ENCODE peak calls at places on chromosome 12, in six cellular contexts. One of them, this sample, is unnamed.

GRCh38 chr12:54588110-54588831 is at the start of gene PPP1R1A:
- DNase-seq in activated CD4-positive, CD25-positive, alpha-beta regulatory T cell treated with anti-CD3 and anti-CD28 coated beads, Interleukin-2, amount 50 U/mL, for 16 hours: no peak
- DNase-seq in GM20000: no peak
- DNase-seq in body of pancreas: peak
- DNase-seq in NCI-H774: peak
- DNase-seq in adipocyte: peak
- DNase-seq in this sample: no peak

GRCh38 chr12:28882444-28882843 is 266.6 kb upstream of the FAR2 start:
- DNase-seq in activated CD4-positive, CD25-positive, alpha-beta regulatory T cell treated with anti-CD3 and anti-CD28 coated beads, Interleukin-2, amount 50 U/mL, for 16 hours: no peak
- DNase-seq in GM20000: no peak
- DNase-seq in body of pancreas: no peak
- DNase-seq in NCI-H774: no peak
- DNase-seq in adipocyte: no peak
- DNase-seq in this sample: no peak

GRCh38 chr12:29533815-29534489 is 36.5 kb upstream of the OVCH1 start:
- DNase-seq in activated CD4-positive, CD25-positive, alpha-beta regulatory T cell treated with anti-CD3 and anti-CD28 coated beads, Interleukin-2, amount 50 U/mL, for 16 hours: no peak
- DNase-seq in GM20000: no peak
- DNase-seq in body of pancreas: no peak
- DNase-seq in NCI-H774: no peak
- DNase-seq in adipocyte: no peak
- DNase-seq in this sample: no peak

GRCh38 chr12:49636979-49637378 is 13.6 kb downstream of the PRPF40B start:
- DNase-seq in activated CD4-positive, CD25-positive, alpha-beta regulatory T cell treated with anti-CD3 and anti-CD28 coated beads, Interleukin-2, amount 50 U/mL, for 16 hours: peak
- DNase-seq in GM20000: peak
- DNase-seq in body of pancreas: peak
- DNase-seq in NCI-H774: peak
- DNase-seq in adipocyte: peak
- DNase-seq in this sample: no peak

GRCh38 chr12:1808798-1809480 is 11.4 kb upstream of the LRTM2 start:
- DNase-seq in activated CD4-positive, CD25-positive, alpha-beta regulatory T cell treated with anti-CD3 and anti-CD28 coated beads, Interleukin-2, amount 50 U/mL, for 16 hours: no peak
- DNase-seq in GM20000: no peak
- DNase-seq in body of pancreas: no peak
- DNase-seq in NCI-H774: no peak
- DNase-seq in adipocyte: no peak
- DNase-seq in this sample: no peak

GRCh38 chr12:121295746-121296617 is 527 bp downstream of the CAMKK2 start:
- DNase-seq in activated CD4-positive, CD25-positive, alpha-beta regulatory T cell treated with anti-CD3 and anti-CD28 coated beads, Interleukin-2, amount 50 U/mL, for 16 hours: peak
- DNase-seq in GM20000: peak
- DNase-seq in body of pancreas: peak
- DNase-seq in NCI-H774: no peak
- DNase-seq in adipocyte: peak
- DNase-seq in this sample: no peak

GRCh38 chr12:76810690-76811434 is 46.9 kb downstream of the ZDHHC17 start:
- DNase-seq in activated CD4-positive, CD25-positive, alpha-beta regulatory T cell treated with anti-CD3 and anti-CD28 coated beads, Interleukin-2, amount 50 U/mL, for 16 hours: no peak
- DNase-seq in GM20000: no peak
- DNase-seq in body of pancreas: no peak
- DNase-seq in NCI-H774: no peak
- DNase-seq in adipocyte: no peak
- DNase-seq in this sample: no peak

GRCh38 chr12:62375603-62376002 is 91.0 kb upstream of the MON2 start:
- DNase-seq in activated CD4-positive, CD25-positive, alpha-beta regulatory T cell treated with anti-CD3 and anti-CD28 coated beads, Interleukin-2, amount 50 U/mL, for 16 hours: no peak
- DNase-seq in GM20000: no peak
- DNase-seq in body of pancreas: no peak
- DNase-seq in NCI-H774: no peak
- DNase-seq in adipocyte: no peak
- DNase-seq in this sample: no peak

GRCh38 chr12:6444704-6445688 is at the start of gene CD27:
- DNase-seq in activated CD4-positive, CD25-positive, alpha-beta regulatory T cell treated with anti-CD3 and anti-CD28 coated beads, Interleukin-2, amount 50 U/mL, for 16 hours: no peak
- DNase-seq in GM20000: no peak
- DNase-seq in body of pancreas: no peak
- DNase-seq in NCI-H774: no peak
- DNase-seq in adipocyte: no peak
- DNase-seq in this sample: no peak

GRCh38 chr12:8648598-8649205 is 13.9 kb downstream of the MFAP5 start:
- DNase-seq in activated CD4-positive, CD25-positive, alpha-beta regulatory T cell treated with anti-CD3 and anti-CD28 coated beads, Interleukin-2, amount 50 U/mL, for 16 hours: peak
- DNase-seq in GM20000: peak
- DNase-seq in body of pancreas: no peak
- DNase-seq in NCI-H774: no peak
- DNase-seq in adipocyte: no peak
- DNase-seq in this sample: peak

GRCh38 chr12:9118161-9118560 is 2.4 kb upstream of the A2M start:
- DNase-seq in activated CD4-positive, CD25-positive, alpha-beta regulatory T cell treated with anti-CD3 and anti-CD28 coated beads, Interleukin-2, amount 50 U/mL, for 16 hours: no peak
- DNase-seq in GM20000: no peak
- DNase-seq in body of pancreas: no peak
- DNase-seq in NCI-H774: no peak
- DNase-seq in adipocyte: no peak
- DNase-seq in this sample: peak

GRCh38 chr12:19972325-19973288 is 395.7 kb upstream of the PDE3A start:
- DNase-seq in activated CD4-positive, CD25-positive, alpha-beta regulatory T cell treated with anti-CD3 and anti-CD28 coated beads, Interleukin-2, amount 50 U/mL, for 16 hours: no peak
- DNase-seq in GM20000: peak
- DNase-seq in body of pancreas: no peak
- DNase-seq in NCI-H774: no peak
- DNase-seq in adipocyte: no peak
- DNase-seq in this sample: peak

GRCh38 chr12:2613674-2614073 is 181.1 kb upstream of the FKBP4 start:
- DNase-seq in activated CD4-positive, CD25-positive, alpha-beta regulatory T cell treated with anti-CD3 and anti-CD28 coated beads, Interleukin-2, amount 50 U/mL, for 16 hours: no peak
- DNase-seq in GM20000: no peak
- DNase-seq in body of pancreas: no peak
- DNase-seq in NCI-H774: no peak
- DNase-seq in adipocyte: peak
- DNase-seq in this sample: peak

GRCh38 chr12:58811346-58811745 is 109.0 kb downstream of the LRIG3 start:
- DNase-seq in activated CD4-positive, CD25-positive, alpha-beta regulatory T cell treated with anti-CD3 and anti-CD28 coated beads, Interleukin-2, amount 50 U/mL, for 16 hours: no peak
- DNase-seq in GM20000: no peak
- DNase-seq in body of pancreas: no peak
- DNase-seq in NCI-H774: no peak
- DNase-seq in adipocyte: no peak
- DNase-seq in this sample: no peak

GRCh38 chr12:51488281-51488680 is 63.6 kb downstream of the SLC4A8 start:
- DNase-seq in activated CD4-positive, CD25-positive, alpha-beta regulatory T cell treated with anti-CD3 and anti-CD28 coated beads, Interleukin-2, amount 50 U/mL, for 16 hours: no peak
- DNase-seq in GM20000: no peak
- DNase-seq in body of pancreas: no peak
- DNase-seq in NCI-H774: no peak
- DNase-seq in adipocyte: no peak
- DNase-seq in this sample: no peak

GRCh38 chr12:132249747-132250478 is 79.5 kb downstream of the GALNT9 start:
- DNase-seq in activated CD4-positive, CD25-positive, alpha-beta regulatory T cell treated with anti-CD3 and anti-CD28 coated beads, Interleukin-2, amount 50 U/mL, for 16 hours: no peak
- DNase-seq in GM20000: no peak
- DNase-seq in body of pancreas: no peak
- DNase-seq in NCI-H774: no peak
- DNase-seq in adipocyte: no peak
- DNase-seq in this sample: no peak

GRCh38 chr12:94192506-94192905 is 44.1 kb downstream of the PLXNC1 start:
- DNase-seq in activated CD4-positive, CD25-positive, alpha-beta regulatory T cell treated with anti-CD3 and anti-CD28 coated beads, Interleukin-2, amount 50 U/mL, for 16 hours: no peak
- DNase-seq in GM20000: no peak
- DNase-seq in body of pancreas: no peak
- DNase-seq in NCI-H774: no peak
- DNase-seq in adipocyte: no peak
- DNase-seq in this sample: no peak

GRCh38 chr12:120984351-120984898 is 6.1 kb downstream of the HNF1A start:
- DNase-seq in activated CD4-positive, CD25-positive, alpha-beta regulatory T cell treated with anti-CD3 and anti-CD28 coated beads, Interleukin-2, amount 50 U/mL, for 16 hours: no peak
- DNase-seq in GM20000: no peak
- DNase-seq in body of pancreas: peak
- DNase-seq in NCI-H774: no peak
- DNase-seq in adipocyte: no peak
- DNase-seq in this sample: no peak

GRCh38 chr12:122602456-122602855 is 75.4 kb downstream of the KNTC1 start:
- DNase-seq in activated CD4-positive, CD25-positive, alpha-beta regulatory T cell treated with anti-CD3 and anti-CD28 coated beads, Interleukin-2, amount 50 U/mL, for 16 hours: no peak
- DNase-seq in GM20000: no peak
- DNase-seq in body of pancreas: no peak
- DNase-seq in NCI-H774: no peak
- DNase-seq in adipocyte: no peak
- DNase-seq in this sample: no peak

GRCh38 chr12:106096376-106096775 is 42.4 kb downstream of the NUAK1 start:
- DNase-seq in activated CD4-positive, CD25-positive, alpha-beta regulatory T cell treated with anti-CD3 and anti-CD28 coated beads, Interleukin-2, amount 50 U/mL, for 16 hours: no peak
- DNase-seq in GM20000: no peak
- DNase-seq in body of pancreas: no peak
- DNase-seq in NCI-H774: peak
- DNase-seq in adipocyte: no peak
- DNase-seq in this sample: no peak

GRCh38 chr12:21350975-21351374 is 16.3 kb upstream of the SLCO1A2 start:
- DNase-seq in activated CD4-positive, CD25-positive, alpha-beta regulatory T cell treated with anti-CD3 and anti-CD28 coated beads, Interleukin-2, amount 50 U/mL, for 16 hours: no peak
- DNase-seq in GM20000: no peak
- DNase-seq in body of pancreas: no peak
- DNase-seq in NCI-H774: peak
- DNase-seq in adipocyte: no peak
- DNase-seq in this sample: no peak

GRCh38 chr12:21773799-21774198 is 707 bp downstream of the KCNJ8 start:
- DNase-seq in activated CD4-positive, CD25-positive, alpha-beta regulatory T cell treated with anti-CD3 and anti-CD28 coated beads, Interleukin-2, amount 50 U/mL, for 16 hours: no peak
- DNase-seq in GM20000: no peak
- DNase-seq in body of pancreas: no peak
- DNase-seq in NCI-H774: no peak
- DNase-seq in adipocyte: no peak
- DNase-seq in this sample: no peak

GRCh38 chr12:57904848-57905811 is 36.2 kb upstream of the ATP23 start:
- DNase-seq in activated CD4-positive, CD25-positive, alpha-beta regulatory T cell treated with anti-CD3 and anti-CD28 coated beads, Interleukin-2, amount 50 U/mL, for 16 hours: peak
- DNase-seq in GM20000: peak
- DNase-seq in body of pancreas: peak
- DNase-seq in NCI-H774: peak
- DNase-seq in adipocyte: peak
- DNase-seq in this sample: peak

GRCh38 chr12:108374596-108375320 is 35.6 kb upstream of the CMKLR1 start:
- DNase-seq in activated CD4-positive, CD25-positive, alpha-beta regulatory T cell treated with anti-CD3 and anti-CD28 coated beads, Interleukin-2, amount 50 U/mL, for 16 hours: no peak
- DNase-seq in GM20000: no peak
- DNase-seq in body of pancreas: no peak
- DNase-seq in NCI-H774: no peak
- DNase-seq in adipocyte: no peak
- DNase-seq in this sample: no peak

GRCh38 chr12:48787791-48788521 is 933 bp downstream of the ADCY6 start:
- DNase-seq in activated CD4-positive, CD25-positive, alpha-beta regulatory T cell treated with anti-CD3 and anti-CD28 coated beads, Interleukin-2, amount 50 U/mL, for 16 hours: no peak
- DNase-seq in GM20000: no peak
- DNase-seq in body of pancreas: no peak
- DNase-seq in NCI-H774: no peak
- DNase-seq in adipocyte: peak
- DNase-seq in this sample: no peak

GRCh38 chr12:98388126-98388525 is 127.3 kb upstream of the TMPO start:
- DNase-seq in activated CD4-positive, CD25-positive, alpha-beta regulatory T cell treated with anti-CD3 and anti-CD28 coated beads, Interleukin-2, amount 50 U/mL, for 16 hours: no peak
- DNase-seq in GM20000: no peak
- DNase-seq in body of pancreas: no peak
- DNase-seq in NCI-H774: no peak
- DNase-seq in adipocyte: no peak
- DNase-seq in this sample: no peak

GRCh38 chr12:6237830-6238229 is 37.6 kb downstream of the CD9 start:
- DNase-seq in activated CD4-positive, CD25-positive, alpha-beta regulatory T cell treated with anti-CD3 and anti-CD28 coated beads, Interleukin-2, amount 50 U/mL, for 16 hours: no peak
- DNase-seq in GM20000: no peak
- DNase-seq in body of pancreas: no peak
- DNase-seq in NCI-H774: no peak
- DNase-seq in adipocyte: no peak
- DNase-seq in this sample: no peak

This sample was measured in GM12878.